ENCODE peak calls at places on chromosomes 5 and 9, in six cellular contexts. H is H9, U is neuronal stem cell, T is IMR-90, C is H1, Z is mesenchymal stem cell. O is an unnamed sample.

GRCh38 chr9:115553082-115553481 is 435.1 kb upstream of the TNC start:
- DNase-seq in T (no peak), Z (no peak), U (no peak), C (no peak), H (no peak), O (peak; percentile 2)

GRCh38 chr5:80109549-80110478 is 74.7 kb downstream of the THBS4 start:
- DNase-seq in Z (no peak), T (no peak), U (no peak), C (no peak), H (peak; percentile 50), O (no peak)

GRCh38 chr9:6978591-6978990 is 220.8 kb downstream of the KDM4C start:
- DNase-seq in U (no peak), Z (no peak), T (peak; percentile 8), H (no peak), C (no peak), O (no peak)

GRCh38 chr9:121732886-121733285 is 81.5 kb downstream of the DAB2IP start:
- DNase-seq in H (no peak), T (no peak), C (no peak), Z (no peak), U (no peak), O (no peak)

GRCh38 chr5:138369706-138370105 is 17.2 kb downstream of the KDM3B start:
- DNase-seq in C (no peak), T (no peak), U (no peak), H (no peak), Z (no peak), O (no peak)

GRCh38 chr9:128802482-128802881 is 15.4 kb downstream of the TBC1D13 start:
- DNase-seq in U (no peak), C (no peak), Z (no peak), H (no peak), T (no peak), O (no peak)

GRCh38 chr9:81964216-81965171 is 21.2 kb downstream of the SPATA31D3 start:
- DNase-seq in C (no peak), T (peak; percentile 15), H (no peak), U (no peak), Z (peak; percentile 69), O (no peak)

GRCh38 chr9:81600631-81601030 is 88.7 kb downstream of the TLE1 start:
- DNase-seq in U (no peak), Z (no peak), T (no peak), H (no peak), C (no peak), O (no peak)

GRCh38 chr5:111984044-111984443 is 227.1 kb upstream of the NREP start:
- DNase-seq in U (no peak), H (no peak), C (no peak), T (peak; percentile 92), Z (peak; percentile 88), O (no peak)

GRCh38 chr5:42745426-42745825 is 11.2 kb upstream of the CCDC152 start:
- DNase-seq in T (no peak), Z (no peak), U (peak; percentile 24), C (peak; percentile 25), H (peak; percentile 61), O (peak; percentile 22)

GRCh38 chr9:935348-935965 is 41.0 kb upstream of the DMRT3 start:
- DNase-seq in U (no peak), C (no peak), Z (no peak), H (no peak), T (peak; percentile 3), O (peak; percentile 100)

GRCh38 chr5:56523779-56524178 is 290.6 kb upstream of the ANKRD55 start:
- DNase-seq in U (no peak), Z (peak; percentile 45), T (peak; percentile 19), H (no peak), C (no peak), O (no peak)

GRCh38 chr9:123742009-123742767 is 187.7 kb downstream of the DENND1A start:
- DNase-seq in Z (peak; percentile 65), C (no peak), U (peak; percentile 27), T (peak; percentile 57), H (no peak), O (no peak)

GRCh38 chr5:60339691-60340191 is 360.2 kb downstream of the DEPDC1B start:
- DNase-seq in C (no peak), Z (no peak), H (no peak), T (no peak), U (no peak), O (no peak)

GRCh38 chr9:129014611-129015010 is 13.5 kb downstream of the SH3GLB2 start:
- DNase-seq in C (no peak), T (no peak), U (no peak), Z (no peak), H (no peak), O (no peak)

GRCh38 chr9:88310310-88310980 is 77.8 kb upstream of the SPIN1 start:
- DNase-seq in T (peak; percentile 16), U (no peak), C (peak; percentile 43), H (peak; percentile 82), Z (no peak), O (peak; percentile 56)

GRCh38 chr5:50807661-50808060 is 141.2 kb downstream of the PARP8 start:
- DNase-seq in U (no peak), C (no peak), Z (peak; percentile 4), T (peak; percentile 16), H (no peak), O (no peak)

GRCh38 chr9:127187231-127187956 is 65.0 kb upstream of the ANGPTL2 start:
- DNase-seq in T (peak; percentile 99), C (no peak), H (no peak), Z (peak; percentile 98), U (no peak), O (peak; percentile 91)

GRCh38 chr5:32735512-32735911 is 24.4 kb downstream of the NPR3 start:
- DNase-seq in U (no peak), T (no peak), Z (no peak), H (no peak), C (no peak), O (no peak)

GRCh38 chr5:65050140-65050539 is 281.4 kb downstream of the CWC27 start:
- DNase-seq in T (no peak), U (no peak), Z (no peak), C (no peak), H (no peak), O (no peak)

GRCh38 chr5:65047948-65048690 is 279.4 kb downstream of the CWC27 start:
- DNase-seq in Z (no peak), U (no peak), H (no peak), T (no peak), C (no peak), O (no peak)

GRCh38 chr5:65050826-65051498 is 282.2 kb downstream of the CWC27 start:
- DNase-seq in U (no peak), T (no peak), Z (no peak), H (no peak), C (no peak), O (no peak)

GRCh38 chr5:65043843-65044359 is 275.2 kb downstream of the CWC27 start:
- DNase-seq in Z (no peak), T (no peak), U (no peak), C (no peak), H (no peak), O (no peak)

DNA sequence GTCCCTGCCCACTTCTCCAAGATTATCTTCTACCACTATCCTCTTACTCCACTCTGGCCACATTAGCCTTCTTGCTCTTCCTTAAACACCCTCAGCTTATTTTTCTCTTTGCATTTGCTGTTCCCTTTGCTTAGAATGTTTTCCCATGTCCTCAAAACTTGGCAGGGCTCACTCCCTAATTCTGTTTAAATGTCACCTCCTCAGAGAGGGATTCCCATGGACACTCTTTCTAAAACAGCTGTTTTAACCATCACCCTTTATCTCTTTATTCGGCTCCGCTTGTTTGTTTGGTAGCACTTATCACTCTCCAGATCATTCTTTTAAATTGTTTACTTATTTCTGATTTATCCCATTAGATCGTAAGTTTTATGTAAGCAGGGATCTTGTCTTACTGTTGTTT is 278.5 kb downstream of the CWC27 start:
- DNase-seq in Z (no peak), T (no peak), U (no peak), H (no peak), C (no peak), O (no peak)
- H3K14ac ChIP-seq in Z (no peak overlapping the region), T (no peak overlapping the region), U (no peak overlapping the region), H (no peak overlapping the region), C (no peak overlapping the region), O (no peak overlapping the region)

DNA sequence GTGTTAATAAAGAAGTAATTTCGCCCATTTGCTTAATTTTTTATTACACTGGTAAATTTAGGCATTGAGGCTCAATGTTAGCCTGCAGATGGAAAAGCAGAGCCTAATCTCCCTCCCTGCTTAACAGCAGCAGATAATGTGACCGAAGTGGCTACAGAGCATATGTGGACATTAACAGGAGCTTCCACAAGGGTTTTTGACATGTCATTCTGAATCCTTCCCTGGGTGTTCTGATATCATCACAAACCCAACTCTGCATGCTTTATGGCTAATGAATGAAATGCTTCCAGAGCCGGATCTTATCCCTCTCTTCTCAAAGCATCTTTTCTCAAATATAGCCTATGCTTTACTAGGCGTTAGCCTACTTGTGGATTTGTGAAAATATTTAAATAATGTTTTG is 208.6 kb downstream of the CAAP1 start:
- DNase-seq in Z (no peak), U (no peak), T (no peak), H (no peak), C (no peak), O (no peak)
- H3K14ac ChIP-seq in Z (no peak overlapping the region), U (no peak overlapping the region), T (no peak overlapping the region), H (no peak overlapping the region), C (no peak overlapping the region), O (no peak overlapping the region)

GRCh38 chr9:112640311-112640710 is 77.6 kb downstream of the INIP start:
- DNase-seq in H (no peak), T (no peak), C (no peak), Z (no peak), U (no peak), O (no peak)
- H3K14ac ChIP-seq in H (no peak overlapping the region), T (no peak overlapping the region), C (no peak overlapping the region), Z (no peak overlapping the region), U (no peak overlapping the region), O (no peak overlapping the region)

GRCh38 chr9:93250185-93250584 is 66.2 kb downstream of the WNK2 start:
- DNase-seq in Z (no peak), C (no peak), U (no peak), T (no peak), H (no peak), O (no peak)
- H3K14ac ChIP-seq in Z (peak overlapping the region; percentile 74), C (no peak overlapping the region), U (no peak overlapping the region), T (no peak overlapping the region), H (no peak overlapping the region), O (no peak overlapping the region)

GRCh38 chr9:109035684-109036423 is 22.6 kb upstream of the CTNNAL1 start:
- DNase-seq in T (peak; percentile 85), H (no peak), U (no peak), Z (peak; percentile 81), C (no peak), O (peak; percentile 48)

GRCh38 chr9:109037946-109038345 is 24.6 kb upstream of the CTNNAL1 start:
- DNase-seq in U (no peak), T (no peak), H (no peak), C (no peak), Z (no peak), O (no peak)

GRCh38 chr9:109040571-109040970 is 27.3 kb upstream of the CTNNAL1 start:
- DNase-seq in Z (no peak), U (no peak), T (no peak), H (no peak), C (no peak), O (no peak)

GRCh38 chr9:109036744-109037680 is 23.7 kb upstream of the CTNNAL1 start:
- DNase-seq in Z (peak; percentile 22), T (no peak), U (no peak), C (no peak), H (no peak), O (no peak)

GRCh38 chr9:109039539-109039938 is 26.2 kb upstream of the CTNNAL1 start:
- DNase-seq in H (no peak), Z (no peak), U (no peak), T (no peak), C (no peak), O (no peak)
- H3K14ac ChIP-seq in H (no peak overlapping the region), Z (no peak overlapping the region), U (no peak overlapping the region), T (no peak overlapping the region), C (no peak overlapping the region), O (no peak overlapping the region)

GRCh38 chr5:96661841-96662724 is at the start of gene CAST:
- DNase-seq in H (peak; percentile 95), Z (peak; percentile 94), C (peak; percentile 77), T (peak; percentile 85), U (peak; percentile 84), O (peak; percentile 86)
- H3K14ac ChIP-seq in H (no peak within 1 kb of the TSS), Z (peak within 1 kb of the TSS; percentile 99), C (no peak within 1 kb of the TSS), T (peak within 1 kb of the TSS; percentile 97), U (no peak within 1 kb of the TSS), O (peak within 1 kb of the TSS; percentile 71)